ENCODE peak calls at places on chromosomes 13 and 19, in six cellular contexts. E, S, M, W, V and F are unnamed samples.

GRCh38 chr13:102400619-102401125 is 1.2 kb downstream of the FGF14 start:
- DNase-seq in E (no peak), S (no peak), M (peak), W (peak), V (peak), F (no peak)

GRCh38 chr13:74062933-74063332 is 71.3 kb downstream of the KLF12 start:
- DNase-seq in E (peak), S (no peak), M (peak), W (no peak), V (peak), F (no peak)

GRCh38 chr19:47518139-47518538 is 3.3 kb upstream of the NAPA start:
- DNase-seq in E (no peak), S (no peak), M (no peak), W (no peak), V (no peak), F (no peak)

GRCh38 chr13:32548837-32549236 is 10.2 kb upstream of the N4BP2L2 start:
- DNase-seq in E (no peak), S (no peak), M (no peak), W (no peak), V (no peak), F (no peak)

GRCh38 chr19:18419699-18420460 is 682 bp downstream of the SSBP4 start:
- DNase-seq in E (no peak), S (no peak), M (peak), W (no peak), V (no peak), F (no peak)

GRCh38 chr19:58304255-58304654 is 922 bp upstream of the ERVK3-1 start:
- DNase-seq in E (no peak), S (no peak), M (no peak), W (no peak), V (no peak), F (no peak)

GRCh38 chr13:42146359-42146758 is 97.9 kb downstream of the DGKH start:
- DNase-seq in E (no peak), S (no peak), M (no peak), W (no peak), V (no peak), F (no peak)

GRCh38 chr19:13079542-13079986 is 23.1 kb downstream of the LYL1 start:
- DNase-seq in E (no peak), S (no peak), M (peak), W (no peak), V (peak), F (no peak)

GRCh38 chr13:21079761-21080730 is 18.7 kb upstream of the LATS2 start:
- DNase-seq in E (no peak), S (peak), M (peak), W (no peak), V (no peak), F (no peak)

GRCh38 chr19:3575260-3575741 is 2.6 kb downstream of the HMG20B start:
- DNase-seq in E (no peak), S (no peak), M (no peak), W (peak), V (no peak), F (no peak)